ENCODE peak calls at places on chromosome 12, in five cellular contexts. One of them, this sample, is unnamed.

GRCh38 chr12:49767333-49767732 is 26.0 kb downstream of the TMBIM6 start:
- DNase-seq in bronchial epithelial cell: no peak
- DNase-seq in GM10248: no peak
- DNase-seq in uterus: no peak
- DNase-seq in right lobe of liver: no peak
- DNase-seq in this sample: no peak

GRCh38 chr12:51960890-51961289 is 9.4 kb downstream of the ACVR1B start:
- DNase-seq in bronchial epithelial cell: no peak
- DNase-seq in uterus: no peak
- DNase-seq in right lobe of liver: no peak
- DNase-seq in GM10248: no peak
- DNase-seq in this sample: no peak

GRCh38 chr12:132433641-132434395 is 56.1 kb upstream of the FBRSL1 start:
- DNase-seq in GM10248: no peak
- DNase-seq in right lobe of liver: no peak
- DNase-seq in bronchial epithelial cell: no peak
- DNase-seq in uterus: no peak
- DNase-seq in this sample: no peak

GRCh38 chr12:14970467-14970866 is 2.4 kb upstream of the PDE6H start:
- DNase-seq in bronchial epithelial cell: no peak
- DNase-seq in GM10248: no peak
- DNase-seq in uterus: no peak
- DNase-seq in right lobe of liver: no peak
- DNase-seq in this sample: no peak

GRCh38 chr12:1830981-1831930 is 10.9 kb downstream of the LRTM2 start:
- DNase-seq in uterus: peak; percentile 24
- DNase-seq in bronchial epithelial cell: peak; percentile 55
- DNase-seq in right lobe of liver: peak; percentile 49
- DNase-seq in GM10248: peak; percentile 67
- DNase-seq in this sample: peak; percentile 34

GRCh38 chr12:32988982-32989381 is 92.4 kb upstream of the PKP2 start:
- DNase-seq in right lobe of liver: no peak
- DNase-seq in GM10248: no peak
- DNase-seq in uterus: no peak
- DNase-seq in bronchial epithelial cell: no peak
- DNase-seq in this sample: no peak

GRCh38 chr12:46212108-46212982 is 56.5 kb downstream of the SLC38A1 start:
- DNase-seq in right lobe of liver: no peak
- DNase-seq in bronchial epithelial cell: no peak
- DNase-seq in uterus: no peak
- DNase-seq in GM10248: no peak
- DNase-seq in this sample: no peak

GRCh38 chr12:24719293-24719721 is 229.6 kb downstream of the BCAT1 start:
- DNase-seq in GM10248: no peak
- DNase-seq in uterus: no peak
- DNase-seq in right lobe of liver: no peak
- DNase-seq in bronchial epithelial cell: peak; percentile 87
- DNase-seq in this sample: peak; percentile 83

GRCh38 chr12:2902287-2902880 is 11.7 kb downstream of the TULP3 start:
- DNase-seq in bronchial epithelial cell: no peak
- DNase-seq in uterus: peak; percentile 39
- DNase-seq in right lobe of liver: no peak
- DNase-seq in GM10248: no peak
- DNase-seq in this sample: no peak

GRCh38 chr12:50086148-50086547 is 1.0 kb downstream of the SMARCD1 start:
- DNase-seq in right lobe of liver: no peak
- DNase-seq in GM10248: no peak
- DNase-seq in uterus: no peak
- DNase-seq in bronchial epithelial cell: no peak
- DNase-seq in this sample: peak; percentile 18

GRCh38 chr12:15830538-15830937 is 41.4 kb upstream of the EPS8 start:
- DNase-seq in bronchial epithelial cell: peak; percentile 33
- DNase-seq in GM10248: no peak
- DNase-seq in uterus: no peak
- DNase-seq in right lobe of liver: no peak
- DNase-seq in this sample: no peak

GRCh38 chr12:47078733-47079364 is 572 bp upstream of the PCED1B start:
- DNase-seq in GM10248: no peak
- DNase-seq in uterus: peak; percentile 30
- DNase-seq in right lobe of liver: peak; percentile 44
- DNase-seq in bronchial epithelial cell: no peak
- DNase-seq in this sample: peak; percentile 68

GRCh38 chr12:123363743-123364531 is 710 bp downstream of the SBNO1 start:
- DNase-seq in uterus: no peak
- DNase-seq in bronchial epithelial cell: peak; percentile 29
- DNase-seq in GM10248: peak; percentile 32
- DNase-seq in right lobe of liver: peak; percentile 38
- DNase-seq in this sample: peak; percentile 44

GRCh38 chr12:26275313-26276257 is 80.2 kb downstream of the SSPN start:
- DNase-seq in bronchial epithelial cell: peak; percentile 76
- DNase-seq in GM10248: no peak
- DNase-seq in uterus: no peak
- DNase-seq in right lobe of liver: no peak
- DNase-seq in this sample: no peak

GRCh38 chr12:9935026-9935425 is 2.9 kb upstream of the CLEC2A start:
- DNase-seq in right lobe of liver: no peak
- DNase-seq in uterus: no peak
- DNase-seq in GM10248: no peak
- DNase-seq in bronchial epithelial cell: no peak
- DNase-seq in this sample: no peak

GRCh38 chr12:17470460-17470859 is 619.5 kb downstream of the RERGL start:
- DNase-seq in right lobe of liver: no peak
- DNase-seq in bronchial epithelial cell: no peak
- DNase-seq in GM10248: no peak
- DNase-seq in uterus: no peak
- DNase-seq in this sample: no peak

GRCh38 chr12:114691196-114691595 is 7.2 kb upstream of the TBX3 start:
- DNase-seq in GM10248: no peak
- DNase-seq in uterus: no peak
- DNase-seq in right lobe of liver: no peak
- DNase-seq in bronchial epithelial cell: no peak
- DNase-seq in this sample: no peak

GRCh38 chr12:99450231-99450630 is 197.3 kb upstream of the GARIN6 start:
- DNase-seq in bronchial epithelial cell: no peak
- DNase-seq in GM10248: no peak
- DNase-seq in right lobe of liver: no peak
- DNase-seq in uterus: no peak
- DNase-seq in this sample: no peak

GRCh38 chr12:128726866-128727265 is 96.9 kb downstream of the SLC15A4 start:
- DNase-seq in right lobe of liver: no peak
- DNase-seq in uterus: no peak
- DNase-seq in bronchial epithelial cell: no peak
- DNase-seq in GM10248: no peak
- DNase-seq in this sample: no peak

GRCh38 chr12:88035907-88036289 is 6.7 kb upstream of the C12orf50 start:
- DNase-seq in GM10248: peak; percentile 15
- DNase-seq in bronchial epithelial cell: peak; percentile 57
- DNase-seq in right lobe of liver: no peak
- DNase-seq in uterus: no peak
- DNase-seq in this sample: no peak

GRCh38 chr12:98644433-98644711 is 216 bp downstream of the IKBIP start:
- DNase-seq in bronchial epithelial cell: peak; percentile 55
- DNase-seq in GM10248: no peak
- DNase-seq in uterus: no peak
- DNase-seq in right lobe of liver: no peak
- DNase-seq in this sample: no peak

GRCh38 chr12:48572326-48572725 is 2.5 kb upstream of the LALBA start:
- DNase-seq in right lobe of liver: no peak
- DNase-seq in uterus: no peak
- DNase-seq in bronchial epithelial cell: no peak
- DNase-seq in GM10248: no peak
- DNase-seq in this sample: no peak

GRCh38 chr12:44377443-44378160 is 498.5 kb downstream of the NELL2 start:
- DNase-seq in GM10248: no peak
- DNase-seq in bronchial epithelial cell: no peak
- DNase-seq in right lobe of liver: no peak
- DNase-seq in uterus: no peak
- DNase-seq in this sample: no peak

GRCh38 chr12:132166801-132167591 is 22.7 kb downstream of the NOC4L start:
- DNase-seq in bronchial epithelial cell: no peak
- DNase-seq in uterus: no peak
- DNase-seq in right lobe of liver: no peak
- DNase-seq in GM10248: no peak
- DNase-seq in this sample: no peak

GRCh38 chr12:13045816-13046215 is 1.6 kb downstream of the FAM234B start:
- DNase-seq in right lobe of liver: no peak
- DNase-seq in GM10248: no peak
- DNase-seq in bronchial epithelial cell: no peak
- DNase-seq in uterus: no peak
- DNase-seq in this sample: no peak

GRCh38 chr12:13666806-13667205 is 314.6 kb downstream of the GRIN2B start:
- DNase-seq in GM10248: no peak
- DNase-seq in right lobe of liver: no peak
- DNase-seq in bronchial epithelial cell: no peak
- DNase-seq in uterus: no peak
- DNase-seq in this sample: no peak

GRCh38 chr12:80188566-80188965 is 89.2 kb downstream of the OTOGL start:
- DNase-seq in uterus: no peak
- DNase-seq in GM10248: no peak
- DNase-seq in bronchial epithelial cell: no peak
- DNase-seq in right lobe of liver: no peak
- DNase-seq in this sample: no peak

GRCh38 chr12:100566887-100567637 is 6.4 kb upstream of the GAS2L3 start:
- DNase-seq in bronchial epithelial cell: peak; percentile 28
- DNase-seq in right lobe of liver: no peak
- DNase-seq in uterus: no peak
- DNase-seq in GM10248: peak; percentile 63
- DNase-seq in this sample: no peak

GRCh38 chr12:50024804-50025186 is 499 bp downstream of the RACGAP1 start:
- DNase-seq in uterus: no peak
- DNase-seq in bronchial epithelial cell: peak; percentile 12
- DNase-seq in right lobe of liver: no peak
- DNase-seq in GM10248: no peak
- DNase-seq in this sample: peak; percentile 35

GRCh38 chr12:132952371-132953162 is 3.5 kb downstream of the ZNF605 start:
- DNase-seq in GM10248: no peak
- DNase-seq in uterus: no peak
- DNase-seq in right lobe of liver: no peak
- DNase-seq in bronchial epithelial cell: no peak
- DNase-seq in this sample: no peak

GRCh38 chr12:119613319-119613936 is 19.9 kb downstream of the TMEM233 start:
- DNase-seq in right lobe of liver: no peak
- DNase-seq in uterus: no peak
- DNase-seq in bronchial epithelial cell: peak; percentile 69
- DNase-seq in GM10248: no peak
- DNase-seq in this sample: no peak

GRCh38 chr12:20740972-20741371 is 45.8 kb downstream of the SLCO1C1 start:
- DNase-seq in uterus: no peak
- DNase-seq in right lobe of liver: no peak
- DNase-seq in GM10248: no peak
- DNase-seq in bronchial epithelial cell: no peak
- DNase-seq in this sample: no peak

GRCh38 chr12:132278421-132279183 is 50.8 kb downstream of the GALNT9 start:
- DNase-seq in right lobe of liver: no peak
- DNase-seq in bronchial epithelial cell: no peak
- DNase-seq in GM10248: no peak
- DNase-seq in uterus: no peak
- DNase-seq in this sample: no peak

DNA sequence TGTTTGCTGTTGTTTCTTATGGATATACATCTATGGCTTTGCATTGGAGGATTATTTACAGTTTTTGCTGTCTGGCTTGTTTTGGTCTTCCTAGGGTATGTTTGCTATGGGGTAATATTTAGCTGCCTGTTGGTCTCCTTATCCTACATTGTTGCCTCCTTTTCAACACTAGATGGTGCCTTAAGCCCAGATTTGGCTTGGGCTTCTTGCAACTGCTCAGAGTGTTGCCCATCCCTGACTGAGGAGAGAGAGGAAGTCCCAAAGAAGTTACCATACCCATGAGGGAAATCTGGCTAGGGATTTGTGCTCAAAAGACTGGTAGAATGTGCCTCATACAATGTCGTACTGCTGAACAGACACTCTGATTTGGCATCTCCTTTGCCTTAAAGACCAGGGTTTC is 94.6 kb upstream of the MUCL1 start:
- DNase-seq in uterus: no peak
- DNase-seq in right lobe of liver: no peak
- DNase-seq in bronchial epithelial cell: peak; percentile 51
- DNase-seq in GM10248: peak; percentile 16
- DNase-seq in this sample: peak; percentile 28
- TF ChIP-seq CTCF in uterus: no peak
- TF ChIP-seq CTCF in right lobe of liver: peak; percentile 29
- TF ChIP-seq CTCF in bronchial epithelial cell: peak; percentile 60
- TF ChIP-seq CTCF in GM10248: peak; percentile 39
- TF ChIP-seq CTCF in this sample: peak; percentile 47

DNA sequence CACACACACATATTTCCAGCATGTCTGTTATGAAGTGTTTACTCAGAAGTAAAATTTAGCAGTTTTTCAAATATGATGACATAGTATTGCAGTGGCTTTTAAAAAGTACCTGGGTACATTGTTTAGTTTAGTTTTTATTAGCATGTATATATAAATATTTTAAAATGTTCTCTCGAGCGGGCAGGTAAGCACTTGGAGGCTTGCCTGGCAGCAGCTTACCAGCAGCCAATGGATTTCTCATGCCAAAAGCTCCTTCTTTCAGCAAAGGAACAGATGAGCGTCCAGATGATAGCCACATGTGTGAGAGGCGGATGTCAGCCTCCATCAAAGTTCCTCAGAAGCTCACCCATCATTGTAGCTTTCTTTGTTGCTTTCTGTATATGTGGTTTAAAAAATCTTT is 57.2 kb upstream of the LRIG3 start:
- DNase-seq in GM10248: no peak
- DNase-seq in right lobe of liver: no peak
- DNase-seq in bronchial epithelial cell: no peak
- DNase-seq in uterus: no peak
- DNase-seq in this sample: no peak
- TF ChIP-seq CTCF in GM10248: no peak
- TF ChIP-seq CTCF in right lobe of liver: no peak
- TF ChIP-seq CTCF in bronchial epithelial cell: no peak
- TF ChIP-seq CTCF in uterus: no peak
- TF ChIP-seq CTCF in this sample: no peak

GRCh38 chr12:93664573-93665138 is 12.5 kb upstream of the CRADD start:
- DNase-seq in uterus: no peak
- DNase-seq in GM10248: no peak
- DNase-seq in bronchial epithelial cell: peak; percentile 76
- DNase-seq in right lobe of liver: no peak
- DNase-seq in this sample: no peak
- TF ChIP-seq CTCF in uterus: no peak
- TF ChIP-seq CTCF in GM10248: no peak
- TF ChIP-seq CTCF in bronchial epithelial cell: no peak
- TF ChIP-seq CTCF in right lobe of liver: no peak
- TF ChIP-seq CTCF in this sample: no peak

DNA sequence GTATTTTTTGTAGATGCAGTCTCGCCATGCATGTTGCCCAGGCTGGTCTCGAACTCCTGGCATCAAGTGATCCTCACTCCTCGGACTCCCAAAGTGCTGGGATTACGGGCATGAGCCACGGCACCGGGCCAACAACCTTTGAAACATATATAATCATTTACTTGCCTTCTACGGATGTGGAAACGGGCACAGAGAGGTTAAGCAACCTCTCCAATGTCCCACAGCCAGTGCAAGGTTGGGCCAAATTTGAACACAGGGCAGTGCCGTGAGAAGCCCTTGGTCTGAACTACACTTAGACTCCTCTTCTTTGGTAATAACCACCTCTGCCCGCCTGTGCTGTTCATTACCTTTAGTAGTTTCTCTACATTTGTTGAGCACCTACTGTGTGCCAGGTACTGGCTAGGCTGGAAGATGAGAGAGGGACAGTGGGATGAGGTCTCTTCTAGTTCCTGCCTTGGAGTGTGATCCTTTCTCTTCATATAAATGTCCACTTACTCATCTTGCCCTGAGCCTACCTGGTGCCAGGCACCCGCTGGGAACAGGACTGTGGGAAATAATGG is 2.2 kb downstream of the DDX54 start:
- DNase-seq in uterus: no peak
- DNase-seq in right lobe of liver: no peak
- DNase-seq in bronchial epithelial cell: no peak
- DNase-seq in GM10248: no peak
- DNase-seq in this sample: no peak
- TF ChIP-seq CTCF in uterus: no peak
- TF ChIP-seq CTCF in right lobe of liver: no peak
- TF ChIP-seq CTCF in bronchial epithelial cell: no peak
- TF ChIP-seq CTCF in GM10248: no peak
- TF ChIP-seq CTCF in this sample: no peak

This sample was measured in activated CD8-positive, alpha-beta T cell treated with anti-CD3 and anti-CD28 coated beads for 36 hours.